ENCODE peak calls at places on chromosomes 4 and X, in nine cellular contexts. A, E, B, Y, T, U, W, K and Z are unnamed samples.
A peak's percentile ranks its signal among the peaks of the same experiment; 100 is the strongest.

GRCh38 chr4:10743357-10743756 is 58.8 kb upstream of the CLNK start:
- DNase-seq in A (no peak), E (no peak), B (no peak), Y (no peak), T (no peak), U (no peak), W (no peak), K (no peak), Z (no peak)

GRCh38 chr4:168769857-168770256 is 240.2 kb downstream of the CBR4 start:
- DNase-seq in A (no peak), E (no peak), B (no peak), Y (no peak), T (no peak), U (no peak), W (no peak), K (no peak), Z (no peak)

GRCh38 chr4:88027611-88028608 is 20.5 kb downstream of the PKD2 start:
- DNase-seq in A (no peak), E (no peak), B (no peak), Y (peak; percentile 94), T (peak; percentile 4), U (no peak), W (no peak), K (no peak), Z (no peak)

GRCh38 chr4:40719008-40719623 is 30.6 kb upstream of the NSUN7 start:
- DNase-seq in A (no peak), E (no peak), B (peak; percentile 27), Y (no peak), T (peak; percentile 82), U (no peak), W (peak; percentile 61), K (peak; percentile 69), Z (no peak)

GRCh38 chr4:26418850-26419249 is 71.4 kb downstream of the CCKAR start:
- DNase-seq in A (no peak), E (no peak), B (no peak), Y (no peak), T (no peak), U (no peak), W (no peak), K (no peak), Z (no peak)

GRCh38 chrX:116285506-116285905 is 115.0 kb downstream of the AGTR2 start:
- DNase-seq in A (no peak), E (no peak), B (no peak), Y (no peak), T (peak; percentile 10), U (no peak), W (no peak), K (no peak), Z (no peak)

GRCh38 chr4:38710053-38710452 is 46.1 kb downstream of the KLF3 start:
- DNase-seq in A (no peak), E (no peak), B (no peak), Y (no peak), T (no peak), U (no peak), W (no peak), K (no peak), Z (no peak)

GRCh38 chrX:107454302-107454701 is 4.8 kb downstream of the FRMPD3 start:
- DNase-seq in A (no peak), E (no peak), B (peak; percentile 16), Y (no peak), T (peak; percentile 11), U (no peak), W (peak; percentile 55), K (no peak), Z (no peak)

GRCh38 chrX:23103546-23103945 is 103.8 kb downstream of the DDX53 start:
- DNase-seq in A (no peak), E (no peak), B (no peak), Y (no peak), T (no peak), U (no peak), W (no peak), K (peak; percentile 1), Z (no peak)

GRCh38 chr4:26647523-26648224 is 63.8 kb downstream of the TBC1D19 start:
- DNase-seq in A (no peak), E (no peak), B (no peak), Y (no peak), T (no peak), U (no peak), W (no peak), K (no peak), Z (no peak)

GRCh38 chr4:73259552-73260140 is 1.0 kb upstream of the ANKRD17 start:
- DNase-seq in A (no peak), E (no peak), B (no peak), Y (no peak), T (no peak), U (no peak), W (no peak), K (no peak), Z (no peak)

GRCh38 chrX:19862634-19863236 is 24.7 kb downstream of the SH3KBP1 start:
- DNase-seq in A (no peak), E (no peak), B (no peak), Y (no peak), T (no peak), U (no peak), W (no peak), K (no peak), Z (no peak)

GRCh38 chr4:7843831-7844230 is 95.8 kb downstream of the AFAP1 start:
- DNase-seq in A (no peak), E (no peak), B (no peak), Y (no peak), T (no peak), U (no peak), W (no peak), K (no peak), Z (no peak)

GRCh38 chr4:42654606-42655005 is 2.3 kb downstream of the ATP8A1 start:
- DNase-seq in A (no peak), E (no peak), B (peak; percentile 6), Y (peak; percentile 4), T (no peak), U (no peak), W (peak; percentile 4), K (no peak), Z (no peak)

GRCh38 chr4:37383579-37384229 is 139.2 kb downstream of the NWD2 start:
- DNase-seq in A (no peak), E (peak; percentile 15), B (peak; percentile 52), Y (no peak), T (peak; percentile 14), U (no peak), W (peak; percentile 36), K (peak; percentile 72), Z (no peak)

GRCh38 chr4:121822796-121823504 is 733 bp downstream of the CCNA2 start:
- DNase-seq in A (no peak), E (peak; percentile 25), B (peak; percentile 9), Y (no peak), T (peak; percentile 25), U (no peak), W (no peak), K (peak; percentile 52), Z (peak; percentile 17)

GRCh38 chrX:75067931-75068330 is 88.2 kb downstream of the ABCB7 start:
- DNase-seq in A (no peak), E (no peak), B (no peak), Y (no peak), T (no peak), U (no peak), W (no peak), K (no peak), Z (no peak)

GRCh38 chr4:148214529-148215166 is 227.6 kb downstream of the NR3C2 start:
- DNase-seq in A (no peak), E (no peak), B (no peak), Y (no peak), T (no peak), U (no peak), W (no peak), K (peak; percentile 35), Z (no peak)

DNA sequence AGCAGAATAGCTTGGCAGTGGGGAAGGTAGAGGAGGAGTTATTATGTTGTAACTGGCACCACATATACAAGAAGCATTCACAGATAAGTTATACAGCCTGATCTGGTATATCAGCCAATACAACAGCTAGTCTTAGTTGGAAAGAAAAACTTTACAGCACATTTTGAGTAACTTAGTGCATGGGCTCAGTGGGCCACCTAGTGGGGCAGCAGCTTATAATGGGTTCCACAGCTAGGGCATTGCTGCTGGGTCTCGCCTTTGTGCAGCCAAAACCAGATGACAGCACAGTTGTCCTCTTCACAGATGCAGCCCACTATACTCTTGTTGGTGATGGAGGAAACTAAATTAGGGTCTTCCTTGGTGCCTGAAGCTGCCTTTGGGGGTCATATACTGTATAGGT is 448.1 kb upstream of the RASGEF1B start:
- DNase-seq in A (no peak), E (no peak), B (peak; percentile 19), Y (no peak), T (no peak), U (no peak), W (no peak), K (no peak), Z (no peak)
- TF ChIP-seq CTCF in A (no peak), E (no peak), B (no peak), Y (no peak), T (no peak), U (no peak), W (no peak), K (no peak), Z (no peak)

DNA sequence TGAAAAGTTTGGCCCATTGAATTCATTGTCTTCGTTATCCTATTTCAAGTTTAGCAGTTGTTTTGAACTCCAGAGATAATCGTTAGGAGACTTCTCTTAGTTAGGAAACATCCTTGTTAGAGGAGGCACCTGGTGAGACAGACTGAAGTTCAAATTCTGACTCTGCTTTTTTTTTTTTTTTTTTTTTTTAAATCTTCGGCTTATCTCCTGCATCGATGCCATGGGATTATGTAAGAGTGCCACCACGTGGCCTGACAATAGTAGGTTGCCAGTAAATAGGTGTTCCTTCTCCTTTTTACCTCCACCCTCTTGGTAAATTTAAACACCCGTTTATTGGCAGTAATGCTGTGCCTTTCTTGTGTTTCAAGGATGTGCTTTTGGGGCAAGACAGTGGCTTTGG is 149.3 kb downstream of the SOWAHB start:
- DNase-seq in A (no peak), E (peak; percentile 63), B (peak; percentile 37), Y (no peak), T (peak; percentile 51), U (no peak), W (no peak), K (peak; percentile 51), Z (no peak)
- TF ChIP-seq CTCF in A (no peak), E (peak; percentile 28), B (no peak), Y (no peak), T (peak; percentile 53), U (no peak), W (peak; percentile 62), K (peak; percentile 52), Z (no peak)

DNA sequence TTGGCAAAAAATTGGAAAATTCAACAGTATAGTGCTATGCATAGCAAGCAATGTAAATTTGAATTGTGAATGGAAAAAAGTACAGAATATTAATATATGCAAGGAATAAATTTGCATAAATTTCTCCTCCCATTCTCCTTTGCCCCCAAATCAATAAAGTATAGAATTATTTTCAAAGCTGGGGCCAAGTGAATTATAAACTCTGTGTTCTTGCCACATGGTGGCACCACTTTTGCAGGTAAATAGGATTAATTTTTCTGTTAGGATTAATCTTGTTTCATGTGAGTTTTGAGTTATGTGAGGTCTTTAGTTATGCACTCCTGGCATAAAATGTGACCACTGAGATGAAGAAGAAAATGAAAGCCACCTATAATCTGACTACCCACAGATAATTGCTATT is 19.9 kb downstream of the COPS4 start:
- DNase-seq in A (no peak), E (no peak), B (peak; percentile 7), Y (no peak), T (peak; percentile 27), U (no peak), W (peak; percentile 10), K (no peak), Z (no peak)
- TF ChIP-seq CTCF in A (peak; percentile 23), E (peak; percentile 13), B (no peak), Y (peak; percentile 40), T (peak; percentile 55), U (no peak), W (peak; percentile 60), K (no peak), Z (peak; percentile 52)

GRCh38 chr4:83174844-83175414 is 60.4 kb upstream of the PLAC8 start:
- DNase-seq in A (no peak), E (no peak), B (no peak), Y (no peak), T (no peak), U (peak; percentile 32), W (no peak), K (no peak), Z (no peak)
- TF ChIP-seq CTCF in A (no peak), E (no peak), B (no peak), Y (no peak), T (no peak), U (no peak), W (no peak), K (no peak), Z (no peak)